ENCODE peak calls at places on chromosomes 7 and 10, in four cellular contexts. Q is CD4-positive, alpha-beta T cell; O is NCI-H1105 treated with DMSO at 0.1 percent for 48 hours; D is AG08395. C is an unnamed sample.
A peak's percentile ranks its signal among the peaks of the same experiment; 100 is the strongest.

GRCh38 chr7:136677456-136678365 is 190.7 kb upstream of the CHRM2 start:
- DNase-seq in O (no peak), Q (no peak), D (peak; percentile 22), C (no peak)

GRCh38 chr7:82442492-82443043 is 1.0 kb downstream of the CACNA2D1 start:
- DNase-seq in D (no peak), Q (no peak), O (peak; percentile 40), C (no peak)

GRCh38 chr10:7572435-7572834 is 94.3 kb downstream of the ITIH5 start:
- DNase-seq in D (peak; percentile 64), Q (no peak), O (no peak), C (no peak)

GRCh38 chr10:49408437-49409306 is 12.8 kb upstream of the DRGX start:
- DNase-seq in Q (no peak), D (no peak), O (peak; percentile 59), C (peak; percentile 4)

GRCh38 chr7:75989084-75989725 is 5.2 kb downstream of the TMEM120A start:
- DNase-seq in Q (no peak), D (no peak), O (no peak), C (no peak)

GRCh38 chr7:45575501-45576248 is 1.5 kb downstream of the ADCY1 start:
- DNase-seq in D (no peak), O (no peak), Q (no peak), C (no peak)

GRCh38 chr10:107901076-107901475 is 736.6 kb upstream of the SORCS1 start:
- DNase-seq in Q (no peak), D (no peak), O (no peak), C (no peak)

GRCh38 chr7:46610746-46611145 is 689.7 kb upstream of the IGFBP3 start:
- DNase-seq in O (no peak), D (no peak), Q (no peak), C (no peak)

GRCh38 chr7:131747625-131748024 is 191.2 kb upstream of the PODXL start:
- DNase-seq in Q (no peak), O (peak; percentile 71), D (no peak), C (no peak)

GRCh38 chr10:101611506-101611905 is 23.4 kb downstream of the DPCD start:
- DNase-seq in Q (no peak), D (peak; percentile 14), O (no peak), C (no peak)

GRCh38 chr10:109992485-109992884 is 15.3 kb upstream of the ADD3 start:
- DNase-seq in O (no peak), Q (no peak), D (peak; percentile 49), C (no peak)

GRCh38 chr7:74214816-74215630 is 5.2 kb downstream of the LAT2 start:
- DNase-seq in O (no peak), Q (no peak), D (no peak), C (no peak)

GRCh38 chr10:129764011-129764900 is 199.8 kb downstream of the EBF3 start:
- DNase-seq in Q (no peak), O (no peak), D (no peak), C (no peak)

GRCh38 chr7:130942211-130942964 is 208.4 kb upstream of the KLF14 start:
- DNase-seq in O (no peak), D (no peak), Q (no peak), C (no peak)

GRCh38 chr7:40299097-40299496 is 164.3 kb downstream of the SUGCT start:
- DNase-seq in D (peak; percentile 79), O (no peak), Q (no peak), C (no peak)

GRCh38 chr10:91575044-91575610 is 57.7 kb downstream of the PPP1R3C start:
- DNase-seq in D (no peak), Q (no peak), O (no peak), C (no peak)

GRCh38 chr10:121392657-121393056 is 205.6 kb downstream of the FGFR2 start:
- DNase-seq in Q (no peak), D (no peak), O (no peak), C (no peak)

GRCh38 chr7:15015545-15016314 is 113.2 kb upstream of the DGKB start:
- DNase-seq in D (peak; percentile 62), O (peak; percentile 97), Q (no peak), C (peak; percentile 64)

GRCh38 chr10:35422236-35422635 is 85.9 kb downstream of the CCNY start:
- DNase-seq in Q (no peak), O (no peak), D (no peak), C (no peak)

GRCh38 chr10:16509996-16510395 is 11.7 kb downstream of the C1QL3 start:
- DNase-seq in D (peak; percentile 57), Q (no peak), O (no peak), C (no peak)

GRCh38 chr7:156160811-156161210 is 348.5 kb upstream of the SHH start:
- DNase-seq in Q (no peak), D (no peak), O (no peak), C (no peak)

GRCh38 chr10:10662720-10663467 is 354.8 kb upstream of the CELF2 start:
- DNase-seq in Q (no peak), O (no peak), D (no peak), C (no peak)

GRCh38 chr10:112955736-112956421 is 5.8 kb downstream of the TCF7L2 start:
- DNase-seq in O (no peak), D (no peak), Q (no peak), C (no peak)

GRCh38 chr10:5165738-5166137 is 19.2 kb downstream of the AKR1C8 start:
- DNase-seq in O (no peak), D (no peak), Q (no peak), C (peak; percentile 17)

GRCh38 chr7:96479015-96479645 is 157.2 kb upstream of the SLC25A13 start:
- DNase-seq in D (no peak), Q (no peak), O (no peak), C (no peak)

C was measured in erythroblast.